ENCODE peak calls at places on chromosomes 3 and 15, in five cellular contexts. One of them, this sample, is unnamed.

GRCh38 chr3:123586131-123586530 is 1.3 kb upstream of the HACD2 start:
- DNase-seq in sigmoid colon: no peak
- DNase-seq in Panc1: no peak
- DNase-seq in prostate gland: peak
- DNase-seq in HepG2: peak
- DNase-seq in this sample: peak

GRCh38 chr3:45884368-45885201 is 1.8 kb upstream of the CCR9 start:
- DNase-seq in sigmoid colon: no peak
- DNase-seq in Panc1: no peak
- DNase-seq in prostate gland: no peak
- DNase-seq in HepG2: no peak
- DNase-seq in this sample: no peak

GRCh38 chr3:141366285-141367037 is 1.8 kb upstream of the ZBTB38 start:
- DNase-seq in sigmoid colon: peak
- DNase-seq in Panc1: no peak
- DNase-seq in prostate gland: peak
- DNase-seq in HepG2: peak
- DNase-seq in this sample: peak

GRCh38 chr3:63853106-63853505 is 10.5 kb downstream of the THOC7 start:
- DNase-seq in sigmoid colon: no peak
- DNase-seq in Panc1: no peak
- DNase-seq in prostate gland: no peak
- DNase-seq in HepG2: no peak
- DNase-seq in this sample: no peak

GRCh38 chr15:86916671-86917450 is 837.2 kb downstream of the AGBL1 start:
- DNase-seq in sigmoid colon: peak
- DNase-seq in Panc1: no peak
- DNase-seq in prostate gland: peak
- DNase-seq in HepG2: no peak
- DNase-seq in this sample: no peak

GRCh38 chr15:48413304-48413703 is 82.1 kb downstream of the DUT start:
- DNase-seq in sigmoid colon: no peak
- DNase-seq in Panc1: no peak
- DNase-seq in prostate gland: no peak
- DNase-seq in HepG2: peak
- DNase-seq in this sample: no peak

GRCh38 chr3:43867673-43868072 is 176.9 kb downstream of the ABHD5 start:
- DNase-seq in sigmoid colon: no peak
- DNase-seq in Panc1: no peak
- DNase-seq in prostate gland: no peak
- DNase-seq in HepG2: no peak
- DNase-seq in this sample: no peak

GRCh38 chr3:37660782-37661181 is 200.9 kb upstream of the CTDSPL start:
- DNase-seq in sigmoid colon: no peak
- DNase-seq in Panc1: no peak
- DNase-seq in prostate gland: no peak
- DNase-seq in HepG2: no peak
- DNase-seq in this sample: no peak

GRCh38 chr15:70519616-70520015 is 243.7 kb downstream of the UACA start:
- DNase-seq in sigmoid colon: peak
- DNase-seq in Panc1: no peak
- DNase-seq in prostate gland: no peak
- DNase-seq in HepG2: no peak
- DNase-seq in this sample: no peak

GRCh38 chr3:48459773-48460516 is 13.4 kb downstream of the ATRIP start:
- DNase-seq in sigmoid colon: no peak
- DNase-seq in Panc1: no peak
- DNase-seq in prostate gland: no peak
- DNase-seq in HepG2: no peak
- DNase-seq in this sample: no peak

GRCh38 chr3:149539491-149539890 is 65.0 kb downstream of the TM4SF4 start:
- DNase-seq in sigmoid colon: no peak
- DNase-seq in Panc1: no peak
- DNase-seq in prostate gland: no peak
- DNase-seq in HepG2: no peak
- DNase-seq in this sample: no peak

GRCh38 chr3:105880681-105881290 is 12.0 kb upstream of the CBLB start:
- DNase-seq in sigmoid colon: no peak
- DNase-seq in Panc1: no peak
- DNase-seq in prostate gland: no peak
- DNase-seq in HepG2: no peak
- DNase-seq in this sample: no peak

GRCh38 chr15:65512807-65513416 is 4.6 kb downstream of the DPP8 start:
- DNase-seq in sigmoid colon: peak
- DNase-seq in Panc1: no peak
- DNase-seq in prostate gland: peak
- DNase-seq in HepG2: no peak
- DNase-seq in this sample: no peak

GRCh38 chr3:66195347-66195783 is 25.4 kb upstream of the SLC25A26 start:
- DNase-seq in sigmoid colon: peak
- DNase-seq in Panc1: peak
- DNase-seq in prostate gland: no peak
- DNase-seq in HepG2: no peak
- DNase-seq in this sample: peak

GRCh38 chr3:160398820-160399346 is at the start of gene IFT80:
- DNase-seq in sigmoid colon: peak
- DNase-seq in Panc1: peak
- DNase-seq in prostate gland: peak
- DNase-seq in HepG2: peak
- DNase-seq in this sample: peak

GRCh38 chr15:55527150-55527549 is 19.1 kb upstream of the DNAAF4 start:
- DNase-seq in sigmoid colon: no peak
- DNase-seq in Panc1: no peak
- DNase-seq in prostate gland: no peak
- DNase-seq in HepG2: no peak
- DNase-seq in this sample: no peak

GRCh38 chr15:43879386-43880355 is 52.9 kb downstream of the WDR76 start:
- DNase-seq in sigmoid colon: no peak
- DNase-seq in Panc1: no peak
- DNase-seq in prostate gland: no peak
- DNase-seq in HepG2: no peak
- DNase-seq in this sample: no peak

GRCh38 chr3:126956866-126957650 is 25.9 kb upstream of the PLXNA1 start:
- DNase-seq in sigmoid colon: peak
- DNase-seq in Panc1: no peak
- DNase-seq in prostate gland: peak
- DNase-seq in HepG2: no peak
- DNase-seq in this sample: no peak

GRCh38 chr3:183291511-183292031 is 38.5 kb downstream of the B3GNT5 start:
- DNase-seq in sigmoid colon: no peak
- DNase-seq in Panc1: no peak
- DNase-seq in prostate gland: no peak
- DNase-seq in HepG2: peak
- DNase-seq in this sample: no peak

GRCh38 chr15:75731248-75732100 is 18.8 kb upstream of the CSPG4 start:
- DNase-seq in sigmoid colon: peak
- DNase-seq in Panc1: no peak
- DNase-seq in prostate gland: no peak
- DNase-seq in HepG2: no peak
- DNase-seq in this sample: no peak

GRCh38 chr3:156150434-156151066 is 30.2 kb downstream of the KCNAB1 start:
- DNase-seq in sigmoid colon: peak
- DNase-seq in Panc1: peak
- DNase-seq in prostate gland: peak
- DNase-seq in HepG2: peak
- DNase-seq in this sample: peak

GRCh38 chr3:188046561-188047213 is 107.3 kb upstream of the LPP start:
- DNase-seq in sigmoid colon: no peak
- DNase-seq in Panc1: no peak
- DNase-seq in prostate gland: no peak
- DNase-seq in HepG2: no peak
- DNase-seq in this sample: no peak

GRCh38 chr3:3800685-3801509 is 1.7 kb downstream of the LRRN1 start:
- DNase-seq in sigmoid colon: no peak
- DNase-seq in Panc1: no peak
- DNase-seq in prostate gland: peak
- DNase-seq in HepG2: no peak
- DNase-seq in this sample: no peak

GRCh38 chr3:120681018-120681417 is 1.0 kb downstream of the HGD start:
- DNase-seq in sigmoid colon: no peak
- DNase-seq in Panc1: no peak
- DNase-seq in prostate gland: no peak
- DNase-seq in HepG2: no peak
- DNase-seq in this sample: no peak

GRCh38 chr15:48190932-48191573 is 412 bp upstream of the CTXN2 start:
- DNase-seq in sigmoid colon: no peak
- DNase-seq in Panc1: no peak
- DNase-seq in prostate gland: peak
- DNase-seq in HepG2: peak
- DNase-seq in this sample: peak

GRCh38 chr3:160720123-160720746 is 35.8 kb upstream of the PPM1L start:
- DNase-seq in sigmoid colon: no peak
- DNase-seq in Panc1: no peak
- DNase-seq in prostate gland: no peak
- DNase-seq in HepG2: no peak
- DNase-seq in this sample: no peak

GRCh38 chr3:34016925-34017592 is 218.6 kb downstream of the PDCD6IP start:
- DNase-seq in sigmoid colon: no peak
- DNase-seq in Panc1: no peak
- DNase-seq in prostate gland: no peak
- DNase-seq in HepG2: no peak
- DNase-seq in this sample: no peak

GRCh38 chr3:107756649-107757048 is 233.9 kb downstream of the BBX start:
- DNase-seq in sigmoid colon: no peak
- DNase-seq in Panc1: no peak
- DNase-seq in prostate gland: no peak
- DNase-seq in HepG2: no peak
- DNase-seq in this sample: no peak

GRCh38 chr3:100047455-100048141 is 66.7 kb downstream of the FILIP1L start:
- DNase-seq in sigmoid colon: no peak
- DNase-seq in Panc1: peak
- DNase-seq in prostate gland: no peak
- DNase-seq in HepG2: peak
- DNase-seq in this sample: peak

GRCh38 chr15:25667829-25668228 is 195.3 kb downstream of the ATP10A start:
- DNase-seq in sigmoid colon: no peak
- DNase-seq in Panc1: no peak
- DNase-seq in prostate gland: no peak
- DNase-seq in HepG2: no peak
- DNase-seq in this sample: no peak

GRCh38 chr15:100253640-100254039 is 88.1 kb downstream of the ADAMTS17 start:
- DNase-seq in sigmoid colon: no peak
- DNase-seq in Panc1: no peak
- DNase-seq in prostate gland: no peak
- DNase-seq in HepG2: no peak
- DNase-seq in this sample: no peak

GRCh38 chr3:12356175-12356574 is 67.3 kb downstream of the PPARG start:
- DNase-seq in sigmoid colon: no peak
- DNase-seq in Panc1: no peak
- DNase-seq in prostate gland: no peak
- DNase-seq in HepG2: no peak
- DNase-seq in this sample: no peak

GRCh38 chr3:50537421-50538129 is 30.0 kb downstream of the C3orf18 start:
- DNase-seq in sigmoid colon: no peak
- DNase-seq in Panc1: no peak
- DNase-seq in prostate gland: no peak
- DNase-seq in HepG2: no peak
- DNase-seq in this sample: no peak

GRCh38 chr3:50536471-50537180 is 30.9 kb downstream of the C3orf18 start:
- DNase-seq in sigmoid colon: no peak
- DNase-seq in Panc1: no peak
- DNase-seq in prostate gland: no peak
- DNase-seq in HepG2: no peak
- DNase-seq in this sample: no peak

GRCh38 chr3:50539356-50539838 is 28.1 kb downstream of the C3orf18 start:
- DNase-seq in sigmoid colon: no peak
- DNase-seq in Panc1: no peak
- DNase-seq in prostate gland: no peak
- DNase-seq in HepG2: no peak
- DNase-seq in this sample: no peak

GRCh38 chr3:50542177-50543034 is 25.1 kb downstream of the C3orf18 start:
- DNase-seq in sigmoid colon: peak
- DNase-seq in Panc1: peak
- DNase-seq in prostate gland: peak
- DNase-seq in HepG2: peak
- DNase-seq in this sample: peak

GRCh38 chr3:50539887-50540286 is 27.7 kb downstream of the C3orf18 start:
- DNase-seq in sigmoid colon: no peak
- DNase-seq in Panc1: no peak
- DNase-seq in prostate gland: peak
- DNase-seq in HepG2: no peak
- DNase-seq in this sample: no peak
- TF ChIP-seq CTCF in sigmoid colon: no peak
- TF ChIP-seq CTCF in Panc1: no peak
- TF ChIP-seq CTCF in prostate gland: no peak
- TF ChIP-seq CTCF in HepG2: no peak
- TF ChIP-seq CTCF in this sample: no peak

DNA sequence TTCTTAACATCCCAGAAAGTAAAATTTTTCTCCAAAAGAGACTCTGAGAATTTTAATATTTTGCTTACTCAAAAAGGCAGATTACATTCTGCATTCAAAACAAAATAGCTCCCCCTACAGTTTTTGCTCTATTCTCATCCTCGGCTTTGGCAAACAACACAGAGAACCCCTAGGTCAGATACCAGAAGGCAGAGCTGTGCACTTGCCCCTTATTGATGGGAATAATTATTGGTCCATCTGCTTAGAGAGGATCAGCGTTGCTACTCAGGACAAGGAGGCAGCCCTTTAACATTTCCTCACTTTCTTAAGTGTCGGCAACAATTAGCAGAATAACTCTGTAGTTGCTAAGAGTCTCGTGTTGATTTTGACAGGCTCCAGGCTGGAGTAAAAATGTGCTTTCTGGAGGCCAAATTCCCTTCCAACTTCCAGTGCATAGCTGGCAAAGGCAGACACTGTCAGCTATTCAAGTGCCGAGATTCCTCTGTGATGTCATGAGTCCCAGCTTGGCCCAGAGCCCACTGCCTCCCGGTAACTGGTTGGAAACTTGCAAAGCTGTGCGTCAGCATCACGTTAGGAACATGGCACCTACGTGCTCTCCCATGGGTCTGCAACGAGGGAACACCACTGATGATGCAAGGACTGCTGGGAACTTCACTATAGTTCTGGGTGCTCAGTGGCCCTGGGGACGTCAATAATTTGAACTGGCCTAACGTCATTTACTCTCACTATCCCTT is 482.7 kb upstream of the ADAMTS9 start:
- DNase-seq in sigmoid colon: peak
- DNase-seq in Panc1: no peak
- DNase-seq in prostate gland: peak
- DNase-seq in HepG2: no peak
- DNase-seq in this sample: peak
- TF ChIP-seq POLR2AphosphoS5 in sigmoid colon: peak
- TF ChIP-seq POLR2AphosphoS5 in Panc1: no peak
- TF ChIP-seq POLR2AphosphoS5 in prostate gland: peak
- TF ChIP-seq POLR2AphosphoS5 in HepG2: no peak
- TF ChIP-seq POLR2AphosphoS5 in this sample: peak

GRCh38 chr15:90903733-90904536 is 833 bp downstream of the MAN2A2 start:
- DNase-seq in sigmoid colon: no peak
- DNase-seq in Panc1: no peak
- DNase-seq in prostate gland: no peak
- DNase-seq in HepG2: peak
- DNase-seq in this sample: peak
- TF ChIP-seq CTCF in sigmoid colon: no peak
- TF ChIP-seq CTCF in Panc1: no peak
- TF ChIP-seq CTCF in prostate gland: no peak
- TF ChIP-seq CTCF in HepG2: peak
- TF ChIP-seq CTCF in this sample: no peak

GRCh38 chr3:5463986-5464385 is 276.5 kb downstream of the EDEM1 start:
- DNase-seq in sigmoid colon: no peak
- DNase-seq in Panc1: no peak
- DNase-seq in prostate gland: no peak
- DNase-seq in HepG2: no peak
- DNase-seq in this sample: no peak
- TF ChIP-seq POLR2AphosphoS5 in sigmoid colon: no peak
- TF ChIP-seq POLR2AphosphoS5 in Panc1: no peak
- TF ChIP-seq POLR2AphosphoS5 in prostate gland: no peak
- TF ChIP-seq POLR2AphosphoS5 in HepG2: no peak
- TF ChIP-seq POLR2AphosphoS5 in this sample: no peak

This sample was measured in transverse colon.